ENCODE peak calls at places on chromosomes 3 and 15, in four cellular contexts. One of them, this sample, is unnamed.

GRCh38 chr3:106135451-106136160 is 266.8 kb upstream of the CBLB start:
- DNase-seq in H1: no peak
- DNase-seq in H9: no peak
- DNase-seq in mesendoderm: no peak
- DNase-seq in this sample: no peak

GRCh38 chr3:38497026-38497425 is 886 bp downstream of the EXOG start:
- DNase-seq in H1: no peak
- DNase-seq in H9: no peak
- DNase-seq in mesendoderm: peak; percentile 27
- DNase-seq in this sample: peak; percentile 40

GRCh38 chr15:80906159-80906775 is 83.4 kb downstream of the MESD start:
- DNase-seq in H1: no peak
- DNase-seq in H9: no peak
- DNase-seq in mesendoderm: no peak
- DNase-seq in this sample: peak; percentile 67

GRCh38 chr3:172104471-172105072 is 65.2 kb downstream of the FNDC3B start:
- DNase-seq in H1: no peak
- DNase-seq in H9: peak; percentile 73
- DNase-seq in mesendoderm: peak; percentile 89
- DNase-seq in this sample: no peak

GRCh38 chr3:153495422-153495821 is 333.4 kb downstream of the RAP2B start:
- DNase-seq in H1: no peak
- DNase-seq in H9: no peak
- DNase-seq in mesendoderm: no peak
- DNase-seq in this sample: no peak

GRCh38 chr3:72848703-72849081 is 447 bp upstream of the SHQ1 start:
- DNase-seq in H1: no peak
- DNase-seq in H9: no peak
- DNase-seq in mesendoderm: no peak
- DNase-seq in this sample: no peak

GRCh38 chr3:30347679-30348216 is 258.7 kb upstream of the TGFBR2 start:
- DNase-seq in H1: no peak
- DNase-seq in H9: no peak
- DNase-seq in mesendoderm: no peak
- DNase-seq in this sample: peak; percentile 92

GRCh38 chr3:46710229-46710628 is 7.4 kb downstream of the PRSS50 start:
- DNase-seq in H1: no peak
- DNase-seq in H9: no peak
- DNase-seq in mesendoderm: no peak
- DNase-seq in this sample: no peak

GRCh38 chr15:100291106-100291505 is 50.7 kb downstream of the ADAMTS17 start:
- DNase-seq in H1: no peak
- DNase-seq in H9: no peak
- DNase-seq in mesendoderm: peak; percentile 6
- DNase-seq in this sample: no peak

GRCh38 chr3:124597979-124598378 is 132.3 kb upstream of the UMPS start:
- DNase-seq in H1: no peak
- DNase-seq in H9: no peak
- DNase-seq in mesendoderm: no peak
- DNase-seq in this sample: no peak

GRCh38 chr3:67595424-67595823 is 59.0 kb downstream of the SUCLG2 start:
- DNase-seq in H1: no peak
- DNase-seq in H9: no peak
- DNase-seq in mesendoderm: no peak
- DNase-seq in this sample: no peak

GRCh38 chr3:52931328-52931727 is 34.0 kb upstream of the STIMATE start:
- DNase-seq in H1: no peak
- DNase-seq in H9: no peak
- DNase-seq in mesendoderm: no peak
- DNase-seq in this sample: no peak

GRCh38 chr15:39666671-39667070 is 85.8 kb downstream of the THBS1 start:
- DNase-seq in H1: no peak
- DNase-seq in H9: no peak
- DNase-seq in mesendoderm: peak; percentile 78
- DNase-seq in this sample: peak; percentile 72

GRCh38 chr3:128073807-128074206 is 21.6 kb downstream of the SEC61A1 start:
- DNase-seq in H1: no peak
- DNase-seq in H9: no peak
- DNase-seq in mesendoderm: no peak
- DNase-seq in this sample: no peak

GRCh38 chr3:103052236-103052830 is 617.5 kb downstream of the ZPLD1 start:
- DNase-seq in H1: no peak
- DNase-seq in H9: no peak
- DNase-seq in mesendoderm: no peak
- DNase-seq in this sample: no peak

GRCh38 chr3:107592073-107592472 is 69.3 kb downstream of the BBX start:
- DNase-seq in H1: no peak
- DNase-seq in H9: no peak
- DNase-seq in mesendoderm: no peak
- DNase-seq in this sample: no peak

GRCh38 chr15:84081391-84082168 is 154.0 kb upstream of the GOLGA6L4 start:
- DNase-seq in H1: no peak
- DNase-seq in H9: no peak
- DNase-seq in mesendoderm: no peak
- DNase-seq in this sample: no peak

GRCh38 chr3:187973977-187974856 is 179.7 kb upstream of the LPP start:
- DNase-seq in H1: no peak
- DNase-seq in H9: no peak
- DNase-seq in mesendoderm: no peak
- DNase-seq in this sample: no peak

GRCh38 chr3:136604961-136605360 is 147.2 kb downstream of the STAG1 start:
- DNase-seq in H1: no peak
- DNase-seq in H9: no peak
- DNase-seq in mesendoderm: peak; percentile 22
- DNase-seq in this sample: peak; percentile 23

GRCh38 chr15:100671858-100672543 is 69.6 kb downstream of the ASB7 start:
- DNase-seq in H1: no peak
- DNase-seq in H9: peak; percentile 51
- DNase-seq in mesendoderm: peak; percentile 49
- DNase-seq in this sample: peak; percentile 53

GRCh38 chr15:31332020-31332680 is 5.5 kb downstream of the KLF13 start:
- DNase-seq in H1: no peak
- DNase-seq in H9: no peak
- DNase-seq in mesendoderm: no peak
- DNase-seq in this sample: no peak

GRCh38 chr3:100465871-100466777 is 26.3 kb upstream of the TMEM45A start:
- DNase-seq in H1: no peak
- DNase-seq in H9: no peak
- DNase-seq in mesendoderm: no peak
- DNase-seq in this sample: no peak

GRCh38 chr3:171239757-171240503 is 213.4 kb upstream of the SLC2A2 start:
- DNase-seq in H1: no peak
- DNase-seq in H9: no peak
- DNase-seq in mesendoderm: no peak
- DNase-seq in this sample: no peak

GRCh38 chr3:95775486-95776094 is 1038.8 kb upstream of the EPHA6 start:
- DNase-seq in H1: no peak
- DNase-seq in H9: no peak
- DNase-seq in mesendoderm: peak; percentile 16
- DNase-seq in this sample: no peak

GRCh38 chr3:172836390-172836997 is 86.0 kb downstream of the ECT2 start:
- DNase-seq in H1: no peak
- DNase-seq in H9: no peak
- DNase-seq in mesendoderm: peak; percentile 62
- DNase-seq in this sample: peak; percentile 34

GRCh38 chr15:100869151-100869999 is 10.3 kb upstream of the ALDH1A3 start:
- DNase-seq in H1: peak; percentile 57
- DNase-seq in H9: peak; percentile 62
- DNase-seq in mesendoderm: peak; percentile 52
- DNase-seq in this sample: no peak

GRCh38 chr3:198067416-198067815 is 107.4 kb downstream of the LMLN start:
- DNase-seq in H1: no peak
- DNase-seq in H9: no peak
- DNase-seq in mesendoderm: no peak
- DNase-seq in this sample: no peak

GRCh38 chr3:11567516-11568467 is 75.9 kb downstream of the VGLL4 start:
- DNase-seq in H1: no peak
- DNase-seq in H9: no peak
- DNase-seq in mesendoderm: no peak
- DNase-seq in this sample: peak; percentile 84

GRCh38 chr3:15367059-15367458 is 34.7 kb upstream of the SH3BP5 start:
- DNase-seq in H1: no peak
- DNase-seq in H9: no peak
- DNase-seq in mesendoderm: no peak
- DNase-seq in this sample: peak; percentile 46

GRCh38 chr3:31659246-31659645 is 126.5 kb downstream of the STT3B start:
- DNase-seq in H1: no peak
- DNase-seq in H9: no peak
- DNase-seq in mesendoderm: no peak
- DNase-seq in this sample: no peak
- H3K56ac ChIP-seq in H1: no peak overlapping the region
- H3K56ac ChIP-seq in H9: no peak overlapping the region
- H3K56ac ChIP-seq in mesendoderm: no peak overlapping the region
- H3K56ac ChIP-seq in this sample: no peak overlapping the region

GRCh38 chr3:65597952-65598413 is 440.7 kb downstream of the MAGI1 start:
- DNase-seq in H1: peak; percentile 62
- DNase-seq in H9: peak; percentile 87
- DNase-seq in mesendoderm: peak; percentile 69
- DNase-seq in this sample: no peak
- H3K56ac ChIP-seq in H1: peak overlapping the region; percentile 95
- H3K56ac ChIP-seq in H9: no peak overlapping the region
- H3K56ac ChIP-seq in mesendoderm: no peak overlapping the region
- H3K56ac ChIP-seq in this sample: no peak overlapping the region

GRCh38 chr15:48501208-48501607 is 144.3 kb downstream of the FBN1 start:
- DNase-seq in H1: no peak
- DNase-seq in H9: no peak
- DNase-seq in mesendoderm: no peak
- DNase-seq in this sample: no peak

GRCh38 chr15:48499978-48500377 is 145.5 kb downstream of the FBN1 start:
- DNase-seq in H1: no peak
- DNase-seq in H9: no peak
- DNase-seq in mesendoderm: no peak
- DNase-seq in this sample: no peak

GRCh38 chr15:48507416-48508065 is 138.0 kb downstream of the FBN1 start:
- DNase-seq in H1: no peak
- DNase-seq in H9: peak; percentile 37
- DNase-seq in mesendoderm: peak; percentile 74
- DNase-seq in this sample: peak; percentile 60

GRCh38 chr15:48500595-48500994 is 144.9 kb downstream of the FBN1 start:
- DNase-seq in H1: no peak
- DNase-seq in H9: no peak
- DNase-seq in mesendoderm: no peak
- DNase-seq in this sample: peak; percentile 56

DNA sequence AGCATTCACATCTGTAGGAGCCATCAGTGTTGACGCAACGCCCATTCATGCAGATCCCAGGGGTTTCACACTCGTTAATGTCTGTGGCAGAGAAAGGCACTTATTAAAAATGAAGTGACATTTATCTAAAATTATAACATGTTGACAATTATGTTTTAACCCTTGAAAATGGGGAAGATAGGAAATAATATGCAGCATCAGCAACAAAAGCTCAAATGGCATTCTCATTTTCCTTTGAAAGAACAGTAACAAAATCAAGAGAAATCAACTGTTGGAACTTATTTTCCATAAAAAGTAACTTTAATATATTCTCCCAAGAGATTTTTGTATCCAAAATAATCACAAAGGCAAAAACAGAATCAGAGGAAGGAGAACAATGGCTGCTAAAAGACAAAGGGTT is 140.4 kb downstream of the FBN1 start:
- DNase-seq in H1: no peak
- DNase-seq in H9: no peak
- DNase-seq in mesendoderm: no peak
- DNase-seq in this sample: no peak
- H3K56ac ChIP-seq in H1: no peak overlapping the region
- H3K56ac ChIP-seq in H9: no peak overlapping the region
- H3K56ac ChIP-seq in mesendoderm: no peak overlapping the region
- H3K56ac ChIP-seq in this sample: no peak overlapping the region

GRCh38 chr3:158165730-158166129 is 55.8 kb downstream of the RSRC1 start:
- DNase-seq in H1: no peak
- DNase-seq in H9: no peak
- DNase-seq in mesendoderm: no peak
- DNase-seq in this sample: no peak

GRCh38 chr3:158167737-158168469 is 58.0 kb downstream of the RSRC1 start:
- DNase-seq in H1: no peak
- DNase-seq in H9: no peak
- DNase-seq in mesendoderm: peak; percentile 27
- DNase-seq in this sample: peak; percentile 98

GRCh38 chr3:158166223-158166622 is 56.3 kb downstream of the RSRC1 start:
- DNase-seq in H1: no peak
- DNase-seq in H9: no peak
- DNase-seq in mesendoderm: no peak
- DNase-seq in this sample: no peak

GRCh38 chr3:158168996-158169573 is 59.2 kb downstream of the RSRC1 start:
- DNase-seq in H1: no peak
- DNase-seq in H9: no peak
- DNase-seq in mesendoderm: no peak
- DNase-seq in this sample: peak; percentile 21
- H3K56ac ChIP-seq in H1: no peak overlapping the region
- H3K56ac ChIP-seq in H9: no peak overlapping the region
- H3K56ac ChIP-seq in mesendoderm: no peak overlapping the region
- H3K56ac ChIP-seq in this sample: no peak overlapping the region

DNA sequence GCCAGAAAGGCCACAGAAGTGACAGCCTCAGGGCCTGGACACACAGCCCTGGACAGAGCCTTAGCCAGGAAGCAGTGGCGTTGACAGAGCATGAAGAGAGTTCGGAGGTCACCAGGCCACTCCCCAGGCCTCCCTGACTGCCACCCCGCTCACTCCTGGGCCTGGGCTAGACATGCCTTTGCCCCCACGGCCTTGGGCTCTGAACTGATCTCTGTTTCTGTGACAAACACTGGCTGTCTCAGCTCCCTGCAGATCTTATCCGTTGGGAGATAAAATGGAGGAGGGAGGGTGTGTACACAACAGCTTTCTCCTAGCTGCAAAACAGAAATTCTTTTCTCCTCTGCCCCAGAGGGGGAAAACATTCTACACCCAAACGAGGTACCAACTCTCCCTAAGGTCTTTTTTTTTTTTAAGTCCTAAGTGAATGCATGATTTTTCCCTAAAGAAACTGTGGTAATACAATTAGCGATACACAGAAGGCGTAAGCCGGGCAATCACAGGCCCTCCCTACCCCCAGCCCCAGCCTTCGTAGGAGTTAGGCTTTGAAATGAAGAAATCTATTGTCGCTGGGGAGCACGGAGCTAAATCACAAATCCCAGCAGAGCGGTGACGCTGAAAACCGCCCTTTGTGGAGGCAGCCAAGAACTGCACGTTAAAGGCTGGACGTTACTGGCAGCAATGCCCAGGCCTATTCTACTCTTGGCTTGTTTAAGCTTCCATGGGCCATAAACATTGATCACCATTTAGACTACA is 45.0 kb downstream of the SRGAP3 start:
- DNase-seq in H1: no peak
- DNase-seq in H9: no peak
- DNase-seq in mesendoderm: peak; percentile 83
- DNase-seq in this sample: no peak
- H3K56ac ChIP-seq in H1: no peak overlapping the region
- H3K56ac ChIP-seq in H9: no peak overlapping the region
- H3K56ac ChIP-seq in mesendoderm: peak overlapping the region; percentile 65
- H3K56ac ChIP-seq in this sample: no peak overlapping the region